ENCODE peak calls at places on chromosomes 13 and 19, in five cellular contexts. D is WTC11, F is AG04450, R is GM06990, C is cardiac muscle cell. I is an unnamed sample.

GRCh38 chr13:85260896-85261295 is 538.3 kb downstream of the SLITRK6 start:
- DNase-seq in R (no peak), C (no peak), D (no peak), F (no peak), I (no peak)

GRCh38 chr13:36998624-36999041 is 507 bp downstream of the ALG5 start:
- DNase-seq in F (no peak), R (peak), D (peak), C (peak), I (peak)

GRCh38 chr19:43126720-43127119 is 44.2 kb upstream of the PSG2 start:
- DNase-seq in D (no peak), C (no peak), F (no peak), R (no peak), I (no peak)

GRCh38 chr19:50909240-50910070 is 1.7 kb downstream of the KLK4 start:
- DNase-seq in F (no peak), R (peak), D (peak), C (peak), I (no peak)

GRCh38 chr19:39133431-39134270 is 8.1 kb downstream of the PAK4 start:
- DNase-seq in C (peak), D (no peak), R (no peak), F (no peak), I (no peak)

GRCh38 chr13:48901786-48902185 is 73.9 kb upstream of the FNDC3A start:
- DNase-seq in D (no peak), F (no peak), C (no peak), R (no peak), I (no peak)

GRCh38 chr13:45269204-45269603 is 68.4 kb upstream of the KCTD4 start:
- DNase-seq in D (no peak), F (no peak), C (peak), R (no peak), I (peak)

GRCh38 chr13:51645154-51645650 is 60.9 kb downstream of the WDFY2 start:
- DNase-seq in C (peak), R (peak), F (no peak), D (no peak), I (peak)

GRCh38 chr19:16315825-16316505 is 8.7 kb upstream of the KLF2 start:
- DNase-seq in R (no peak), C (peak), D (no peak), F (peak), I (peak)

GRCh38 chr19:12112701-12113100 is 27.4 kb downstream of the ZNF20 start:
- DNase-seq in C (no peak), R (no peak), D (no peak), F (no peak), I (no peak)

GRCh38 chr13:41723136-41723535 is 237.8 kb downstream of the VWA8 start:
- DNase-seq in C (no peak), D (no peak), F (no peak), R (no peak), I (no peak)

DNA sequence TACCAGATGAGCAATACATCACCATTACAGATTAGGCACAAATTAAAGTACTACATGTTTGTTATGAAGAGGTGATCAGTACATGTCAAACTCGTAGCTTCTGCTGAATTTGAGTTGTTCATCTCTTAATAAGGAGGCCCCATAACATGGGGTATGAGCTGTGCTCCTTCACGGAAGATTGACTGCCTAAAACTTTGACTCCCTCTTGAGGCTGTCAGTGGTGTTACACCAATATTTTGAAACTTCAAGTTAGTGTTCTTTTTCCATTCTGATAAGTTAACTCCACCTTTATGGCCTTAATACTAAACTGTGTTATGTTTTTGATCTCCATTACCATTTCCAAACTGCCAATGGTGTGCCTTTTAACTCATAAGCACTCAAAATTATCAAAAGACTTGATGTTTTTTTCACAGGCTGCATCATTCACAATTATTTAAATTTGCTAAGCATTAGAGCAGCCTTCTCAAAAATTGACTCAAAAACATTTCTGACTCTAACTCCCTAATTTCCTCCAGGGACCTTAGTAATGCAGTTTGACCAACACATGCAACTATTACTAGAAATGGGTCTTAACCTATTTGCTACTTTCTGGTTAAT is 1591.5 kb downstream of the PCDH9 start:
- DNase-seq in R (no peak), F (peak), C (peak), D (no peak), I (peak)
- TF ChIP-seq CTCF in R (peak), F (peak), C (peak), D (peak), I (peak)

GRCh38 chr13:24997367-24997967 is 98.5 kb upstream of the PABPC3 start:
- DNase-seq in F (no peak), R (no peak), C (peak), D (no peak), I (peak)

GRCh38 chr13:24998433-24998832 is 97.5 kb upstream of the PABPC3 start:
- DNase-seq in C (no peak), F (no peak), D (no peak), R (no peak), I (no peak)

DNA sequence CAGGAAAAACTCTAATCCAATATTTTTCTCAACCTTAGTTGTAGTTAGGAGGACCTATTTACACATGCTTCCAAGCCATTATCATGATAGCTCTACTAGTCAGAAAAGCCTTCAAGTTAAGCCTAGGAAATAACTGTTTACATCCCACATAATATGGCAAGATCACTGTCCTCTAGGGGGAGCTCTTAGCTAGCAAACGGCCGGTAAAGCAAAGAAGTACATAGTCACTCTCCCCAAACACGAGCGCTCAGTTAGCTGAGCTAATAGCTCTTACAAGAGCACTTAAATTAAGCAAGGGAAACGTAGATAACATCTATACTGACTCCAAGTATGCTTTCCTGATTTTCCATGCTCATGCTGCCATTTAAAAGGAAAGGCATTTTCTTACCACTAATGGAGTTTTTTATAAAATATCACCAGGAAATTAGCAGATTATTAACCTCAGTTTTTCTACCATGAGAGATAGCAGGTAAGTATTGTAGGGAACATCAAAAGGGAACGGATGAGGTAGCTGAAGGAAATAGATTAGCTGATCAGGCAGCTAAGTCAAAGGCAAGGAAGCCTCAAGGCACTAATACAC is 100.6 kb upstream of the PABPC3 start:
- DNase-seq in C (peak), R (no peak), D (peak), F (peak), I (peak)
- TF ChIP-seq CTCF in C (peak), R (peak), D (peak), F (peak), I (peak)

DNA sequence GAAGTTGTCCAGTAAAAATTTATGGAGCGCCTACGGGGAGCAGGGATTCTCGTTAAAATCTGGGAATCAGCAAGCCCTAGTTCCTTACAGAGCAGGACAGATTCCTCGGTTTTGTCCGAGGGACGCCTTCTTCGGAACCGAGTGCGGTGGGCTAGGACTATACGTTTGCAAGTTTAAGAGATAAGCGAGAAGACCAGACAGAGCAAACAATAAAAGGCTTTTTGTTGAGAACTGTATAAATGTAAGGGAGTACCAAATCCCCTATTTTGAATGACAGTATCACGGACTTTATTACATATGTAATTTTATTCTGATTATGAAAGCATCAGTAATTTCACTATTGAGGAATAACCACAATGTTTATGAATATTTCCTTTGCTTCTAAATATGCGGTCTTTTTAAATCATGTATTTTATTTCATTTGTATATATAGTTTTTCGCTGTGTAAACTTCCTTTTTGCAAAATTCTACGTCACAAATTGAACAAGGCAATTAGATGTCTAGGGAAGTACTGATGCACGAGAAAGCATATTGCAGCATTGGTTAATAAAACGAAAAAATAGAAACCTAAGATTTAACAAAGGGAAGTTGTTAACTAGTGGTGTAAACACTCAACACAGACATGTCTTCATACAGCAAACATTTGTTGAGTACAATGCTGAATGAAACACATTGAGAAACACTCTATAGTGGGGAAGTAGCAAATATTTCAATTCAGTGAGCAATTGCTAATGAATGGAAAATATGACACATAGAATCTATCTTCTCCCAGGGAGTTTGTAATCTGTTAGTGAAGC is 1.2 kb upstream of the ANKRD10 start:
- DNase-seq in R (no peak), F (no peak), D (no peak), C (peak), I (peak)
- TF ChIP-seq CTCF in R (no peak), F (no peak), D (no peak), C (no peak), I (no peak)

DNA sequence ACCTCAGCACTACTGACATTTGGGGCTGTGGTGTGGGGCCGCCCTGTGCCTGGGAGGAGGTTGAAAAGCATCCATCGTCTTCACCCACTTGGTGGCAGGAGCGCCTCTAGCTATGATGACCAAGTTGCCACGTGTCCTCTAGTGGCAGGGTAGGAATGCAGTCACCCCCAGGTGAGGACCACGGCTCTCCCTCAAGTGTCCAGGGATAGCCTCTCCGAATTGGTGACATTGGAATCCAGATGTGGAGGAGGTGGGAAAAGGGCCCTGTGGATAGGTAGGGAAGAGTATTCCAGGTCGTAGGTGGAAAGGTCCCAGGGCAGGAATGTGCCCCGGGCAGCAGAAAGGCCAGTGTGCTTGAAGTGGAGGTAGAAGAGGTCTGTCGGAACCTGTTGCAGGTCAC is 37.6 kb downstream of the ARHGEF18 start:
- DNase-seq in C (no peak), D (peak), F (no peak), R (no peak), I (no peak)
- TF ChIP-seq CTCF in C (no peak), D (no peak), F (no peak), R (peak), I (no peak)

GRCh38 chr19:2724148-2724557 is 3.0 kb upstream of the DIRAS1 start:
- DNase-seq in F (no peak), D (no peak), C (no peak), R (no peak), I (no peak)
- TF ChIP-seq CTCF in F (no peak), D (no peak), C (peak), R (peak), I (peak)

DNA sequence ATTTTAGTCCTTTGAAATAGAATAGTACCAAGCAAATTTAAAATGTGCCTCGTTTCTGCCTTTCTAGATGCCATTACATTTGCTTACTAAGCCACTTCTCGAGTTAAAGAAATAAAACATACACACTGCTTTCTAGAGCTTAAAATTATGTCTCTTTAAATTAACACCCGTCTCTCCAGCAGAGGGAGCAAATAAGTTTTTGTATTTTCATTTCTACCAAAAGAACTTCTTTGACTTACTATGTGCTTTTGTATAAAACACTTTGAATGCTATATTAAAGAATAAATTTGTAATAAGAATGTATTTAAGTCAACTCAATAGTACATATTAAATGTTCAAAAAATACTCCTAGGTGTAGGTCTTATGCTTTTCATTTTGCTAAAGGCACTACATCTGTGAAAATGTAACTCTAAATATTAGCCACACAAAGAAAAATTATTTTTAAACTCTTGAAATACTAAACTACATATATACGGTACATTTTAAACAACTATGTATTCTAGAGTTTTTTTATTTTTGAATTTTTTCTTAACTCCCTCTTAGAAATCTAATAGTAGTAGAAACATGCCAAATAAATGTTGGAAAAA is 269.3 kb upstream of the MIR17HG start:
- DNase-seq in D (no peak), C (peak), F (no peak), R (peak), I (no peak)
- TF ChIP-seq CTCF in D (peak), C (peak), F (peak), R (peak), I (no peak)

GRCh38 chr13:108168929-108169328 is 46.4 kb downstream of the LIG4 start:
- DNase-seq in D (no peak), R (no peak), F (no peak), C (no peak), I (no peak)
- TF ChIP-seq CTCF in D (no peak), R (no peak), F (no peak), C (no peak), I (no peak)

GRCh38 chr19:57241181-57241580 is 749 bp downstream of the ZNF805 start:
- DNase-seq in R (no peak), F (no peak), C (peak), D (no peak), I (peak)

GRCh38 chr19:57239982-57240310 is 486 bp upstream of the ZNF805 start:
- DNase-seq in F (no peak), C (peak), R (no peak), D (no peak), I (no peak)

GRCh38 chr19:57242821-57243220 is 2.4 kb downstream of the ZNF805 start:
- DNase-seq in R (no peak), D (no peak), F (no peak), C (no peak), I (no peak)

GRCh38 chr19:57244513-57244912 is 4.1 kb downstream of the ZNF805 start:
- DNase-seq in R (no peak), D (no peak), C (no peak), F (no peak), I (no peak)

GRCh38 chr19:57240311-57241090 is at the start of gene ZNF805:
- DNase-seq in D (peak), R (peak), F (peak), C (peak), I (peak)
- TF ChIP-seq CTCF in D (no peak), R (peak), F (no peak), C (no peak), I (no peak)

GRCh38 chr19:48738557-48739399 is 1.6 kb downstream of the RASIP1 start:
- DNase-seq in D (peak), R (peak), C (peak), F (no peak), I (peak)
- TF ChIP-seq CTCF in D (no peak), R (peak), C (peak), F (no peak), I (no peak)

I was measured in AG10803.